ENCODE peak calls at places on chromosomes 6 and 20, in seven cellular contexts. One of them, this sample, is unnamed.

GRCh38 chr6:17472653-17473183 is 79.3 kb downstream of the CAP2 start:
- DNase-seq in heart left ventricle: no peak
- DNase-seq in upper lobe of right lung: no peak
- DNase-seq in endothelial cell: no peak
- DNase-seq in RWPE1: no peak
- DNase-seq in foreskin fibroblast: no peak
- DNase-seq in progenitor cell of endocrine pancreas: no peak
- DNase-seq in this sample: no peak

GRCh38 chr20:50305636-50306477 is 115.2 kb downstream of the CEBPB start:
- DNase-seq in foreskin fibroblast: peak; percentile 85
- DNase-seq in upper lobe of right lung: peak; percentile 73
- DNase-seq in endothelial cell: no peak
- DNase-seq in progenitor cell of endocrine pancreas: no peak
- DNase-seq in RWPE1: no peak
- DNase-seq in heart left ventricle: no peak
- DNase-seq in this sample: no peak

GRCh38 chr6:155695495-155695894 is 239.9 kb upstream of the NOX3 start:
- DNase-seq in upper lobe of right lung: no peak
- DNase-seq in heart left ventricle: no peak
- DNase-seq in RWPE1: no peak
- DNase-seq in foreskin fibroblast: no peak
- DNase-seq in endothelial cell: no peak
- DNase-seq in progenitor cell of endocrine pancreas: no peak
- DNase-seq in this sample: no peak

GRCh38 chr6:2938004-2938631 is 33.2 kb downstream of the SERPINB6 start:
- DNase-seq in progenitor cell of endocrine pancreas: no peak
- DNase-seq in endothelial cell: no peak
- DNase-seq in upper lobe of right lung: no peak
- DNase-seq in RWPE1: no peak
- DNase-seq in heart left ventricle: no peak
- DNase-seq in foreskin fibroblast: no peak
- DNase-seq in this sample: no peak

GRCh38 chr6:18226451-18226850 is 37.9 kb downstream of the DEK start:
- DNase-seq in foreskin fibroblast: peak; percentile 65
- DNase-seq in RWPE1: no peak
- DNase-seq in endothelial cell: no peak
- DNase-seq in progenitor cell of endocrine pancreas: no peak
- DNase-seq in heart left ventricle: no peak
- DNase-seq in upper lobe of right lung: no peak
- DNase-seq in this sample: no peak

GRCh38 chr20:37690626-37691369 is 3.0 kb upstream of the CTNNBL1 start:
- DNase-seq in endothelial cell: no peak
- DNase-seq in progenitor cell of endocrine pancreas: no peak
- DNase-seq in RWPE1: no peak
- DNase-seq in foreskin fibroblast: no peak
- DNase-seq in heart left ventricle: no peak
- DNase-seq in upper lobe of right lung: no peak
- DNase-seq in this sample: no peak

GRCh38 chr20:31923388-31924271 is 28.2 kb downstream of the PDRG1 start:
- DNase-seq in endothelial cell: no peak
- DNase-seq in RWPE1: no peak
- DNase-seq in upper lobe of right lung: no peak
- DNase-seq in progenitor cell of endocrine pancreas: no peak
- DNase-seq in foreskin fibroblast: no peak
- DNase-seq in heart left ventricle: no peak
- DNase-seq in this sample: peak; percentile 20

GRCh38 chr20:25540273-25540672 is 45.1 kb downstream of the NINL start:
- DNase-seq in RWPE1: peak; percentile 38
- DNase-seq in endothelial cell: no peak
- DNase-seq in progenitor cell of endocrine pancreas: no peak
- DNase-seq in upper lobe of right lung: no peak
- DNase-seq in foreskin fibroblast: peak; percentile 58
- DNase-seq in heart left ventricle: no peak
- DNase-seq in this sample: peak; percentile 37

GRCh38 chr20:44247676-44248419 is 740 bp downstream of the GDAP1L1 start:
- DNase-seq in heart left ventricle: peak; percentile 41
- DNase-seq in RWPE1: peak; percentile 74
- DNase-seq in foreskin fibroblast: peak; percentile 55
- DNase-seq in progenitor cell of endocrine pancreas: peak; percentile 82
- DNase-seq in endothelial cell: peak; percentile 89
- DNase-seq in upper lobe of right lung: no peak
- DNase-seq in this sample: peak; percentile 59

GRCh38 chr6:120302041-120302440 is 952.5 kb upstream of the MAN1A1 start:
- DNase-seq in RWPE1: no peak
- DNase-seq in progenitor cell of endocrine pancreas: no peak
- DNase-seq in endothelial cell: no peak
- DNase-seq in heart left ventricle: no peak
- DNase-seq in foreskin fibroblast: no peak
- DNase-seq in upper lobe of right lung: no peak
- DNase-seq in this sample: no peak

GRCh38 chr20:37992802-37993538 is 40.3 kb downstream of the TTI1 start:
- DNase-seq in heart left ventricle: peak; percentile 80
- DNase-seq in RWPE1: peak; percentile 91
- DNase-seq in endothelial cell: no peak
- DNase-seq in progenitor cell of endocrine pancreas: no peak
- DNase-seq in foreskin fibroblast: peak; percentile 88
- DNase-seq in upper lobe of right lung: no peak
- DNase-seq in this sample: no peak

GRCh38 chr20:51358032-51358724 is 184.3 kb downstream of the NFATC2 start:
- DNase-seq in heart left ventricle: no peak
- DNase-seq in RWPE1: no peak
- DNase-seq in endothelial cell: no peak
- DNase-seq in upper lobe of right lung: no peak
- DNase-seq in progenitor cell of endocrine pancreas: no peak
- DNase-seq in foreskin fibroblast: no peak
- DNase-seq in this sample: no peak

GRCh38 chr6:137495652-137496391 is 1.6 kb upstream of the OLIG3 start:
- DNase-seq in RWPE1: no peak
- DNase-seq in endothelial cell: peak; percentile 42
- DNase-seq in progenitor cell of endocrine pancreas: peak; percentile 17
- DNase-seq in upper lobe of right lung: no peak
- DNase-seq in heart left ventricle: no peak
- DNase-seq in foreskin fibroblast: peak; percentile 17
- DNase-seq in this sample: peak; percentile 46

GRCh38 chr6:219641-220198 is 72.6 kb upstream of the DUSP22 start:
- DNase-seq in endothelial cell: no peak
- DNase-seq in progenitor cell of endocrine pancreas: no peak
- DNase-seq in upper lobe of right lung: peak; percentile 83
- DNase-seq in heart left ventricle: peak; percentile 70
- DNase-seq in RWPE1: peak; percentile 69
- DNase-seq in foreskin fibroblast: peak; percentile 34
- DNase-seq in this sample: no peak

GRCh38 chr6:130827247-130828149 is at the start of gene SMLR1:
- DNase-seq in progenitor cell of endocrine pancreas: no peak
- DNase-seq in upper lobe of right lung: no peak
- DNase-seq in foreskin fibroblast: no peak
- DNase-seq in RWPE1: no peak
- DNase-seq in endothelial cell: no peak
- DNase-seq in heart left ventricle: no peak
- DNase-seq in this sample: no peak

GRCh38 chr6:167829513-167829912 is 2.8 kb downstream of the AFDN start:
- DNase-seq in heart left ventricle: no peak
- DNase-seq in upper lobe of right lung: no peak
- DNase-seq in RWPE1: no peak
- DNase-seq in progenitor cell of endocrine pancreas: no peak
- DNase-seq in foreskin fibroblast: no peak
- DNase-seq in endothelial cell: no peak
- DNase-seq in this sample: no peak

GRCh38 chr6:132067286-132067685 is 116.1 kb upstream of the CCN2 start:
- DNase-seq in upper lobe of right lung: no peak
- DNase-seq in foreskin fibroblast: peak; percentile 65
- DNase-seq in progenitor cell of endocrine pancreas: no peak
- DNase-seq in endothelial cell: no peak
- DNase-seq in heart left ventricle: no peak
- DNase-seq in RWPE1: no peak
- DNase-seq in this sample: no peak

DNA sequence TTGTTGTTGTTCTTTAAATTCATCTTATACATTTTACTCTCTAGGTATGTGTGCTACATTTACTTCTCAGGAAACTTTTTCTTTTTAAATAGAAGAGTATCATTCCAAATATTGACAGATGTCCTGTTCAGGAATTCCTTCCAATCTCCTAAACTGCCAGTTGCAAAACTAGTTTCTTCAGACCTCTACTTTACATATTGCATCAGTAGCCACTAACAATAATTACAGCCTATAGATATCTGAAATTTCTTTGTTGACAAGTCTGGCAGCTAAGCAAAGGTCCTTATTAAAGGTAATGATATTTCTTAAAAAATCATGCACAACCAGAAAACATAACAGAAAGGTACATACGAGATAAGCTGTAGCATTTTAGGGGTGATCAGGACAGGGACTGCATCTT is 4.5 kb downstream of the ECHDC1 start:
- DNase-seq in heart left ventricle: no peak
- DNase-seq in upper lobe of right lung: no peak
- DNase-seq in foreskin fibroblast: no peak
- DNase-seq in endothelial cell: no peak
- DNase-seq in progenitor cell of endocrine pancreas: no peak
- DNase-seq in RWPE1: no peak
- DNase-seq in this sample: no peak
- TF ChIP-seq CTCF in heart left ventricle: no peak
- TF ChIP-seq CTCF in upper lobe of right lung: no peak
- TF ChIP-seq CTCF in foreskin fibroblast: no peak
- TF ChIP-seq CTCF in endothelial cell: no peak
- TF ChIP-seq CTCF in progenitor cell of endocrine pancreas: no peak
- TF ChIP-seq CTCF in RWPE1: no peak
- TF ChIP-seq CTCF in this sample: no peak

DNA sequence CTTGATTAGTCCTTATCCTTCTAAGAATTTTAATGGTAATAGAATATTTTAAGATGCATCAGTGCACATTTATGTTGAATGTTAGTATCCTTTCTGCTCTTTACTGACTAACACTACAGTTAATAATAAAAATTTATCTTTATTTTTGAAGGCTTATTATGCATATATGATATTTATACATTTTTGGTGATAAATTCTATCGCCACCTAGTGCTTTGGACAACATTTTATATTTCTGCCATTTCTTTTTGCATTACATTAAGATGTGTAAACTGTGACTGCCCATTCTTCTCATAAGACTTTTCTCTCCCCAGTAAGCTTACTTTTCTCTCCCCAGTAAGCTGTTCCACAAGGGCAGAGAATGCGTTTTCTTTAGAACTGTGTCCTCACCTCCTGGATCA is 252.3 kb downstream of the GRIK2 start:
- DNase-seq in RWPE1: no peak
- DNase-seq in upper lobe of right lung: no peak
- DNase-seq in heart left ventricle: no peak
- DNase-seq in progenitor cell of endocrine pancreas: no peak
- DNase-seq in foreskin fibroblast: peak; percentile 8
- DNase-seq in endothelial cell: no peak
- DNase-seq in this sample: no peak
- TF ChIP-seq CTCF in RWPE1: no peak
- TF ChIP-seq CTCF in upper lobe of right lung: no peak
- TF ChIP-seq CTCF in heart left ventricle: no peak
- TF ChIP-seq CTCF in progenitor cell of endocrine pancreas: no peak
- TF ChIP-seq CTCF in foreskin fibroblast: no peak
- TF ChIP-seq CTCF in endothelial cell: no peak
- TF ChIP-seq CTCF in this sample: no peak

GRCh38 chr6:116528163-116528562 is 16.7 kb downstream of the CALHM5 start:
- DNase-seq in progenitor cell of endocrine pancreas: no peak
- DNase-seq in endothelial cell: no peak
- DNase-seq in foreskin fibroblast: no peak
- DNase-seq in RWPE1: no peak
- DNase-seq in heart left ventricle: no peak
- DNase-seq in upper lobe of right lung: no peak
- DNase-seq in this sample: no peak

GRCh38 chr6:116528800-116529199 is 16.7 kb downstream of the TRAPPC3L start:
- DNase-seq in RWPE1: no peak
- DNase-seq in heart left ventricle: no peak
- DNase-seq in foreskin fibroblast: no peak
- DNase-seq in endothelial cell: no peak
- DNase-seq in upper lobe of right lung: no peak
- DNase-seq in progenitor cell of endocrine pancreas: no peak
- DNase-seq in this sample: no peak

GRCh38 chr6:116518621-116519020 is 7.2 kb downstream of the CALHM5 start:
- DNase-seq in foreskin fibroblast: no peak
- DNase-seq in heart left ventricle: no peak
- DNase-seq in upper lobe of right lung: no peak
- DNase-seq in endothelial cell: no peak
- DNase-seq in progenitor cell of endocrine pancreas: no peak
- DNase-seq in RWPE1: no peak
- DNase-seq in this sample: no peak

GRCh38 chr6:116524236-116524635 is 12.8 kb downstream of the CALHM5 start:
- DNase-seq in upper lobe of right lung: no peak
- DNase-seq in endothelial cell: no peak
- DNase-seq in progenitor cell of endocrine pancreas: no peak
- DNase-seq in heart left ventricle: no peak
- DNase-seq in foreskin fibroblast: no peak
- DNase-seq in RWPE1: no peak
- DNase-seq in this sample: no peak

DNA sequence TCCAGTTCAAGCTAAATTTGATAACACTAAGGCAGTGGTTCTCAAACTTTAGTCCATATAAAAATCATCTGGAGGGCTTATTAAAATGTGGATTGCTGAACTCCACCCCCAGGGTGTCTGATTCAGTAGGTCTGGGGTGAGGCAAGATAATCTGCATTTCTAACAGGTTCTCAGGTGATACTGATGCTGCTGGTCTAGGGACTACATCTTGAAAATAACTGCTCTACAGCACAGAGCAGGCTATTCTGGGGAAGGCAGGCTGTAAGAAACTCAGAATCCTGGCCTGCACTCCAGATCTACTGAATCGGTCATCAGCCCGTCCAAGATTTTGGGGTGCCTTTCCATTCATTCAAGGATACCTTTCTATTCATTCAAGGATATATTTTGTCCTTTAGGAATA is 11.5 kb downstream of the CALHM5 start:
- DNase-seq in progenitor cell of endocrine pancreas: no peak
- DNase-seq in heart left ventricle: no peak
- DNase-seq in endothelial cell: no peak
- DNase-seq in upper lobe of right lung: no peak
- DNase-seq in foreskin fibroblast: no peak
- DNase-seq in RWPE1: no peak
- DNase-seq in this sample: no peak
- TF ChIP-seq CTCF in progenitor cell of endocrine pancreas: no peak
- TF ChIP-seq CTCF in heart left ventricle: no peak
- TF ChIP-seq CTCF in endothelial cell: no peak
- TF ChIP-seq CTCF in upper lobe of right lung: no peak
- TF ChIP-seq CTCF in foreskin fibroblast: no peak
- TF ChIP-seq CTCF in RWPE1: no peak
- TF ChIP-seq CTCF in this sample: no peak

GRCh38 chr20:56205350-56205749 is 43.2 kb upstream of the MC3R start:
- DNase-seq in heart left ventricle: no peak
- DNase-seq in foreskin fibroblast: no peak
- DNase-seq in endothelial cell: no peak
- DNase-seq in progenitor cell of endocrine pancreas: no peak
- DNase-seq in RWPE1: no peak
- DNase-seq in upper lobe of right lung: no peak
- DNase-seq in this sample: no peak

GRCh38 chr20:56202493-56203077 is 45.9 kb upstream of the MC3R start:
- DNase-seq in endothelial cell: no peak
- DNase-seq in RWPE1: peak; percentile 76
- DNase-seq in foreskin fibroblast: peak; percentile 24
- DNase-seq in progenitor cell of endocrine pancreas: no peak
- DNase-seq in upper lobe of right lung: no peak
- DNase-seq in heart left ventricle: no peak
- DNase-seq in this sample: no peak

GRCh38 chr20:56204206-56204605 is 44.3 kb upstream of the MC3R start:
- DNase-seq in upper lobe of right lung: no peak
- DNase-seq in progenitor cell of endocrine pancreas: no peak
- DNase-seq in heart left ventricle: no peak
- DNase-seq in endothelial cell: no peak
- DNase-seq in foreskin fibroblast: no peak
- DNase-seq in RWPE1: no peak
- DNase-seq in this sample: no peak

GRCh38 chr20:56195946-56196345 is 52.6 kb upstream of the MC3R start:
- DNase-seq in progenitor cell of endocrine pancreas: no peak
- DNase-seq in RWPE1: peak; percentile 29
- DNase-seq in upper lobe of right lung: no peak
- DNase-seq in foreskin fibroblast: no peak
- DNase-seq in heart left ventricle: no peak
- DNase-seq in endothelial cell: no peak
- DNase-seq in this sample: no peak

GRCh38 chr20:56200456-56200855 is 48.1 kb upstream of the MC3R start:
- DNase-seq in RWPE1: no peak
- DNase-seq in heart left ventricle: no peak
- DNase-seq in upper lobe of right lung: no peak
- DNase-seq in endothelial cell: no peak
- DNase-seq in progenitor cell of endocrine pancreas: no peak
- DNase-seq in foreskin fibroblast: no peak
- DNase-seq in this sample: no peak
- TF ChIP-seq CTCF in RWPE1: peak; percentile 32
- TF ChIP-seq CTCF in heart left ventricle: no peak
- TF ChIP-seq CTCF in upper lobe of right lung: no peak
- TF ChIP-seq CTCF in endothelial cell: peak; percentile 51
- TF ChIP-seq CTCF in progenitor cell of endocrine pancreas: no peak
- TF ChIP-seq CTCF in foreskin fibroblast: peak; percentile 12
- TF ChIP-seq CTCF in this sample: peak; percentile 45

This sample was measured in glutamatergic neuron.